ENCODE peak calls at places on chromosomes 12 and 14, in seven cellular contexts. M is Peyer's patch, F is hepatocyte, D is cardiac muscle cell, O is foreskin keratinocyte, J is trophoblast cell, Y is HCT116. G is an unnamed sample.

GRCh38 chr12:117766008-117766407 is 202.8 kb downstream of the KSR2 start:
- DNase-seq in D (no peak), M (no peak), J (no peak), O (no peak), F (no peak), Y (no peak), G (no peak)

GRCh38 chr12:6769003-6769389 is 2.8 kb downstream of the PTMS start:
- DNase-seq in O (no peak), D (peak), M (no peak), J (peak), F (peak), Y (no peak), G (no peak)

GRCh38 chr14:92959189-92959531 is 36.2 kb downstream of the CHGA start:
- DNase-seq in F (no peak), O (no peak), M (no peak), D (no peak), J (no peak), Y (no peak), G (peak)

GRCh38 chr14:90599748-90600507 is 203.1 kb downstream of the CALM1 start:
- DNase-seq in M (no peak), D (peak), O (no peak), F (peak), Y (no peak), J (peak), G (no peak)

GRCh38 chr14:104639889-104640548 is 35.4 kb upstream of the TMEM179 start:
- DNase-seq in Y (peak), O (no peak), J (peak), D (peak), F (peak), M (peak), G (peak)

GRCh38 chr12:44819884-44820283 is 56.2 kb downstream of the NELL2 start:
- DNase-seq in O (no peak), Y (no peak), J (no peak), D (no peak), F (no peak), M (no peak), G (no peak)

GRCh38 chr12:1936406-1937320 is 18.2 kb upstream of the CACNA2D4 start:
- DNase-seq in M (no peak), Y (no peak), F (peak), J (no peak), D (peak), O (no peak), G (peak)

GRCh38 chr12:55847603-55848329 is 5.0 kb upstream of the MMP19 start:
- DNase-seq in J (peak), F (peak), Y (no peak), D (peak), M (peak), O (peak), G (peak)

GRCh38 chr14:102223682-102224081 is 81.3 kb downstream of the MOK start:
- DNase-seq in D (no peak), F (no peak), O (no peak), J (no peak), M (no peak), Y (no peak), G (no peak)

GRCh38 chr12:15899282-15899870 is 11.8 kb upstream of the DERA start:
- DNase-seq in M (no peak), Y (no peak), D (no peak), J (peak), F (peak), O (no peak), G (no peak)

GRCh38 chr14:100746326-100746725 is 19.6 kb downstream of the DLK1 start:
- DNase-seq in D (no peak), M (no peak), O (no peak), F (no peak), J (no peak), Y (no peak), G (no peak)
- H3K27ac ChIP-seq in D (no peak), M (no peak), O (no peak), F (no peak), J (no peak), Y (no peak), G (no peak)

DNA sequence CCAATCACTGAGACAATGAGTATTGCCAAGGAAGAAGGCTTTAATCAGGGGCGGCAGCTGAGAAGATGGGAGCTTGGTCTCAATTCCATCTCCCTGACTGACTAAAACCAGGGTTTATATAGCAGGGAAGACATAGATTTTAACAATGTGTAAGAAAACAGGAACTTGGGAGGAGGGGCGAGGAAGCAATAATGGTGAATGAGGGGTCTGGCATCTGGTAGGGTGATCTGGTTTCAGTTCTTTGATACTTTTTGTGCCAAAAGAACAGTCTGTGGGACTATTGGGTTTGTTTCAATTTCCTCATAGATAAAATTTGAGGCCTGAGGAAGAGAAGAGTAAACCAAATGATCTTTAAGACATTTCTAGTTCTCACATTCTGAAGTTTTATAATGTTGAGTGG is 49.2 kb downstream of the FUT8 start:
- DNase-seq in O (no peak), D (peak), Y (no peak), F (no peak), M (peak), J (no peak), G (no peak)
- H3K27ac ChIP-seq in O (peak), D (no peak), Y (no peak), F (peak), M (no peak), J (peak), G (no peak)

GRCh38 chr12:124518051-124518932 is 49.1 kb downstream of the NCOR2 start:
- DNase-seq in O (peak), J (peak), F (peak), M (peak), Y (peak), D (peak), G (peak)

GRCh38 chr12:124519741-124520140 is 47.7 kb downstream of the NCOR2 start:
- DNase-seq in D (peak), Y (no peak), F (no peak), J (no peak), O (no peak), M (no peak), G (no peak)

GRCh38 chr12:124520258-124520657 is 47.2 kb downstream of the NCOR2 start:
- DNase-seq in F (no peak), J (peak), Y (no peak), D (peak), M (no peak), O (no peak), G (no peak)

GRCh38 chr12:124523071-124523470 is 44.3 kb downstream of the NCOR2 start:
- DNase-seq in Y (no peak), O (no peak), F (no peak), J (no peak), D (no peak), M (no peak), G (no peak)

DNA sequence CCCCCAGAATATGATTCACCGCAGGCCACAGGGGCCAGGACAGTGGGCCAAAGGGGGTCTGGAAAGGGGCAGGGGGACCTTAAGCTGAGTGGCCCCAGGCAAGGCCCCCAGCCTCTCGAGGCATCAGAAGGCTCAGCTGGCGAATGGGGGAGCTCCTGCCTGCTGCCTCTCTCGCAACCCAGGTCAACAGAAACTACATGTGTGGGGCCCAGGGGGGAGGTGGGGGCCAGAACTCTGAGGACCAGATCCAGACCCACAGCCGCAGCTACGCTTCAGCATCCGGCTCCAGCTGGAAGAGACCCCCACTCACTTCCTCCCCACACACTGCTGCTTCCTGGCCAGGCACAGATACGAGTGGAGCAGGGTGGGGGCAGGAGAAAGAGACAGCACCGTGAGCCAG is 46.5 kb downstream of the NCOR2 start:
- DNase-seq in J (no peak), Y (no peak), D (no peak), M (no peak), O (no peak), F (no peak), G (no peak)
- H3K27ac ChIP-seq in J (peak), Y (no peak), D (peak), M (no peak), O (no peak), F (peak), G (peak)

DNA sequence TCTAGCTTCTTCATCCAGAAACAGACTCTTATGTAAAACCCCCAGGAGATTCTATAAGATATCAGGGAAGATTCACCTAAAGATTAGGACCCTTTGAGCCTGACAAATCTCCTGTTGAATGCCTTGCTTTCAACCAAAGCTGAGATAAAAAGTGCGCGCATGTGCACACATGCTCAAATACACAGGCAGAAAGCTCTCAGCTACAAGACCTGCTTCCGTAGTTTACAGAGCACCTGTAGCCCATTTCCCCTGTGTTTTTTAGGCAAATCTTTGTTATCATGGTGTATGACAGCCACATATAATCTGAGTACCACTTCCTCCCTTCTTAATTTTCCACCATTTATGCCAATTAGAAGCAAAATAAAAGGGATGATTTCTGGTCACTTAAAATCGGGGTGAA is 866.9 kb downstream of the NRXN3 start:
- DNase-seq in J (no peak), O (no peak), F (no peak), Y (no peak), D (no peak), M (no peak), G (no peak)
- H3K27ac ChIP-seq in J (no peak), O (no peak), F (no peak), Y (no peak), D (no peak), M (no peak), G (no peak)